ENCODE peak calls at places on chromosomes 7 and 10, in four cellular contexts. One of them, this sample, is unnamed.

GRCh38 chr7:34107306-34107705 is 202.0 kb downstream of the BMPER start:
- DNase-seq in WTC11: no peak
- DNase-seq in HepG2: no peak
- DNase-seq in K562: no peak
- DNase-seq in this sample: no peak

GRCh38 chr7:3754488-3755365 is 453.7 kb downstream of the SDK1 start:
- DNase-seq in HepG2: no peak
- DNase-seq in WTC11: no peak
- DNase-seq in K562: no peak
- DNase-seq in this sample: no peak

GRCh38 chr10:26436848-26437247 is 1.3 kb upstream of the APBB1IP start:
- DNase-seq in WTC11: no peak
- DNase-seq in HepG2: no peak
- DNase-seq in K562: no peak
- DNase-seq in this sample: no peak

GRCh38 chr7:77235280-77235679 is 35.7 kb upstream of the FGL2 start:
- DNase-seq in K562: no peak
- DNase-seq in HepG2: no peak
- DNase-seq in WTC11: no peak
- DNase-seq in this sample: no peak

GRCh38 chr7:94297397-94297838 is 97.3 kb upstream of the COL1A2 start:
- DNase-seq in HepG2: no peak
- DNase-seq in WTC11: no peak
- DNase-seq in K562: no peak
- DNase-seq in this sample: no peak

GRCh38 chr10:96093948-96094347 is 36.1 kb upstream of the ZNF518A start:
- DNase-seq in HepG2: peak; percentile 63
- DNase-seq in K562: no peak
- DNase-seq in WTC11: no peak
- DNase-seq in this sample: no peak

GRCh38 chr7:142774826-142775225 is 4.1 kb downstream of the PRSS2 start:
- DNase-seq in HepG2: no peak
- DNase-seq in WTC11: no peak
- DNase-seq in K562: no peak
- DNase-seq in this sample: no peak

GRCh38 chr10:103682631-103683030 is 172.7 kb downstream of the SH3PXD2A start:
- DNase-seq in HepG2: no peak
- DNase-seq in WTC11: no peak
- DNase-seq in K562: no peak
- DNase-seq in this sample: no peak

GRCh38 chr7:108581655-108582491 is 12.2 kb downstream of the DNAJB9 start:
- DNase-seq in HepG2: peak; percentile 65
- DNase-seq in K562: no peak
- DNase-seq in WTC11: no peak
- DNase-seq in this sample: no peak

GRCh38 chr10:154348-154747 is 19.1 kb downstream of the ZMYND11 start:
- DNase-seq in HepG2: no peak
- DNase-seq in K562: no peak
- DNase-seq in WTC11: no peak
- DNase-seq in this sample: no peak

GRCh38 chr10:114523876-114524275 is 119.6 kb upstream of the AFAP1L2 start:
- DNase-seq in HepG2: no peak
- DNase-seq in K562: no peak
- DNase-seq in WTC11: no peak
- DNase-seq in this sample: no peak

GRCh38 chr10:84607044-84607443 is 278.7 kb downstream of the CCSER2 start:
- DNase-seq in WTC11: no peak
- DNase-seq in HepG2: no peak
- DNase-seq in K562: no peak
- DNase-seq in this sample: no peak

GRCh38 chr7:114901771-114902170 is 20.1 kb upstream of the MDFIC start:
- DNase-seq in HepG2: no peak
- DNase-seq in WTC11: no peak
- DNase-seq in K562: no peak
- DNase-seq in this sample: no peak

GRCh38 chr7:50832744-50833143 is 50.0 kb upstream of the GRB10 start:
- DNase-seq in WTC11: no peak
- DNase-seq in HepG2: no peak
- DNase-seq in K562: no peak
- DNase-seq in this sample: no peak

GRCh38 chr7:143172354-143172753 is 10.9 kb upstream of the TAS2R39 start:
- DNase-seq in HepG2: no peak
- DNase-seq in WTC11: no peak
- DNase-seq in K562: no peak
- DNase-seq in this sample: no peak

GRCh38 chr10:35347088-35347487 is 10.8 kb downstream of the CCNY start:
- DNase-seq in HepG2: no peak
- DNase-seq in WTC11: no peak
- DNase-seq in K562: no peak
- DNase-seq in this sample: no peak
- TF ChIP-seq ELF4 in HepG2: no peak
- TF ChIP-seq ELF4 in WTC11: no peak
- TF ChIP-seq ELF4 in K562: no peak
- TF ChIP-seq ELF4 in this sample: no peak

GRCh38 chr10:76456190-76456589 is 1024.8 kb downstream of the LRMDA start:
- DNase-seq in HepG2: no peak
- DNase-seq in WTC11: no peak
- DNase-seq in K562: no peak
- DNase-seq in this sample: no peak

GRCh38 chr10:76459016-76459415 is 1027.6 kb downstream of the LRMDA start:
- DNase-seq in K562: no peak
- DNase-seq in WTC11: no peak
- DNase-seq in HepG2: no peak
- DNase-seq in this sample: no peak

DNA sequence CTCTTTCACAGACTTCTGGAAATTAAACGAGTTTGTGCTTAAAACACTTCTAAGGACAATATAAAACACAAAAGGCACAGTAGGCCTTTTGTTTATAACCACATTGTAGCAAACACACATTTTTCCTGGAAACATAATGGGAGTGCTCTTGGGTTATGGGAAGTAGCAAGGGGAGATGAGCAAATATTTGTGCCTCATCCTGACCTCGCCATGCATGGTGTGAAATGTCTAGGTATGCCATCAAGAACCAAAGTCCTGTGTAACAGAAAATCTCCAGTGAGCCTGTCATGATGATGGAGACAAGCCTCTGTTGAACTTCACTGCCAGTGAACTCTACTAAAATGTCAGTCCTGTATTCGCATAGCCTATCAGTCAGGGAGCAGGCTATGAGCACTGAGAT is 1029.6 kb downstream of the LRMDA start:
- DNase-seq in WTC11: no peak
- DNase-seq in K562: no peak
- DNase-seq in HepG2: peak; percentile 51
- DNase-seq in this sample: no peak
- TF ChIP-seq SP1 in WTC11: no peak
- TF ChIP-seq SP1 in K562: no peak
- TF ChIP-seq SP1 in HepG2: no peak
- TF ChIP-seq SP1 in this sample: no peak

GRCh38 chr10:69009360-69009759 is 20.8 kb downstream of the KIFBP start:
- DNase-seq in K562: no peak
- DNase-seq in WTC11: no peak
- DNase-seq in HepG2: no peak
- DNase-seq in this sample: no peak

GRCh38 chr10:69010151-69010640 is 21.6 kb downstream of the KIFBP start:
- DNase-seq in K562: no peak
- DNase-seq in HepG2: no peak
- DNase-seq in WTC11: no peak
- DNase-seq in this sample: no peak

GRCh38 chr10:69005704-69006103 is 17.1 kb downstream of the KIFBP start:
- DNase-seq in HepG2: no peak
- DNase-seq in WTC11: no peak
- DNase-seq in K562: no peak
- DNase-seq in this sample: no peak

GRCh38 chr10:69007260-69007659 is 18.7 kb downstream of the KIFBP start:
- DNase-seq in K562: no peak
- DNase-seq in WTC11: no peak
- DNase-seq in HepG2: no peak
- DNase-seq in this sample: no peak

GRCh38 chr10:69004821-69005220 is 16.2 kb downstream of the KIFBP start:
- DNase-seq in HepG2: peak; percentile 17
- DNase-seq in WTC11: no peak
- DNase-seq in K562: no peak
- DNase-seq in this sample: no peak
- TF ChIP-seq ELF4 in HepG2: no peak
- TF ChIP-seq ELF4 in WTC11: no peak
- TF ChIP-seq ELF4 in K562: no peak
- TF ChIP-seq ELF4 in this sample: no peak

GRCh38 chr7:28078036-28078901 is 102.3 kb downstream of the JAZF1 start:
- DNase-seq in K562: peak; percentile 44
- DNase-seq in WTC11: peak; percentile 33
- DNase-seq in HepG2: peak; percentile 24
- DNase-seq in this sample: peak; percentile 60
- TF ChIP-seq SP1 in K562: no peak
- TF ChIP-seq SP1 in WTC11: no peak
- TF ChIP-seq SP1 in HepG2: no peak
- TF ChIP-seq SP1 in this sample: no peak

DNA sequence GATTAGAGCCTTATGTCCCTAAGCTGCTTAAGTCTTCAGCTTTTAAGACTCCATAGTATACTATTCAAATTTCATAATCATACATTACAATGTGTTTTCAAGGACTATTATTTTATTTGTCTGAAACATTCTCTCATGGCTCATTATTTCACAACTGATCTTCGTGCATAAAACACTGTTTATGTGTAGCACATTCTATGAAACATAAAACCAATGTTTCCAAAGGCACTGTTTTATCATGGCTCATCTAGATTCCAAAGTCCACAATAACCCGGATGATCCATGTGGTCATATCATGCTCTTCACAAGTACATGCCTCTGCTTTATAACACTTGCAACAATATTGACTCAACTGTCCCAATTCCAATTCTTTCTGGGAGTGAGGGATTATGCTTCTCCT is 806.1 kb downstream of the TNS3 start:
- DNase-seq in K562: no peak
- DNase-seq in WTC11: no peak
- DNase-seq in HepG2: no peak
- DNase-seq in this sample: no peak
- TF ChIP-seq ELF4 in K562: no peak
- TF ChIP-seq ELF4 in WTC11: no peak
- TF ChIP-seq ELF4 in HepG2: no peak
- TF ChIP-seq ELF4 in this sample: no peak

GRCh38 chr10:102398172-102399020 is 2.9 kb downstream of the NFKB2 start:
- DNase-seq in HepG2: no peak
- DNase-seq in K562: no peak
- DNase-seq in WTC11: no peak
- DNase-seq in this sample: no peak

GRCh38 chr10:102400598-102401321 is 5.3 kb downstream of the NFKB2 start:
- DNase-seq in K562: no peak
- DNase-seq in WTC11: no peak
- DNase-seq in HepG2: no peak
- DNase-seq in this sample: no peak

GRCh38 chr10:102401322-102401614 is 5.8 kb downstream of the NFKB2 start:
- DNase-seq in HepG2: no peak
- DNase-seq in K562: no peak
- DNase-seq in WTC11: no peak
- DNase-seq in this sample: no peak

GRCh38 chr10:102400061-102400460 is 4.6 kb downstream of the NFKB2 start:
- DNase-seq in K562: no peak
- DNase-seq in WTC11: no peak
- DNase-seq in HepG2: no peak
- DNase-seq in this sample: no peak

DNA sequence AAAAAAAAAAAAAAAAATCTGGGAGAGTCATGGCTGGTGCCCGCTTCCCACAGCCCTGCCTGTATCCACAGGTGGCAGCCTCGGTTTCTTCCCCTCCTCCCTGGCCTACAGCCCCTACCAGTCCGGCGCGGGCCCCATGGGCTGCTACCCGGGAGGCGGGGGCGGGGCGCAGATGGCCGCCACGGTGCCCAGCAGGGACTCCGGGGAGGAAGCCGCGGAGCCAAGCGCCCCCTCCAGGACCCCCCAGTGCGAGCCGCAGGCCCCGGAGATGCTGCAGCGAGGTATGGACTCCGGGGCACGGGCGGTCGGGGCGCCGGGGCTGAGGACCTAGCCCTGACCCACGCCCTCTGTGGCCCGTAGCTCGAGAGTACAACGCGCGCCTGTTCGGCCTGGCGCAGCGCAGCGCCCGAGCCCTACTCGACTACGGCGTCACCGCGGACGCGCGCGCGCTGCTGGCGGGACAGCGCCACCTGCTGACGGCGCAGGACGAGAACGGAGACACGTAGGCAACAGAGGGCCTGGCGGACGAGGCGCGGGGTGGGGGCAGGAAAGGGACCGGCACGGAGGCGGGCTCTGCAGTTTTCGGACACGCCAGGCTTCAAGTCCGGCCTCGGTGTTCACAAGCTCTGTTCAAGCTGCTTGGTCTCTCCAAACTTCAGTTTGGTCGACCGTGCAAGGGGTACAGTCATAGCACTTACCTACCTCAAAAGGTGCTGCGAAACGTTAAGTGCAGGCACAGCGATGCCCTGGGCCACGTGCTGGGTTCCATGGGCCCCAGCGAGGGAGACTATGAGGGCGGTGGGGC is 3.9 kb downstream of the NFKB2 start:
- DNase-seq in WTC11: peak; percentile 91
- DNase-seq in HepG2: peak; percentile 68
- DNase-seq in K562: peak; percentile 78
- DNase-seq in this sample: peak; percentile 93
- TF ChIP-seq SP1 in WTC11: peak; percentile 75
- TF ChIP-seq SP1 in HepG2: no peak
- TF ChIP-seq SP1 in K562: peak; percentile 75
- TF ChIP-seq SP1 in this sample: no peak

This sample was measured in HEK293T.